ENCODE peak calls at places on chromosome 15, in eight cellular contexts. One of them, this sample, is unnamed.
A peak's percentile ranks its signal among the peaks of the same experiment; 100 is the strongest.

GRCh38 chr15:49558924-49559323 is 61.7 kb downstream of the FAM227B start:
- DNase-seq in fibroblast of pulmonary artery: peak; percentile 67
- DNase-seq in fibroblast of mammary gland: peak; percentile 7
- DNase-seq in neural progenitor cell: no peak
- DNase-seq in AG04450: no peak
- DNase-seq in upper lobe of right lung: no peak
- DNase-seq in Peyer's patch: no peak
- DNase-seq in left lung: no peak
- DNase-seq in this sample: peak; percentile 20

GRCh38 chr15:80801891-80802680 is 22.9 kb downstream of the CEMIP start:
- DNase-seq in fibroblast of pulmonary artery: peak; percentile 17
- DNase-seq in neural progenitor cell: no peak
- DNase-seq in upper lobe of right lung: no peak
- DNase-seq in Peyer's patch: peak; percentile 54
- DNase-seq in left lung: no peak
- DNase-seq in AG04450: no peak
- DNase-seq in fibroblast of mammary gland: peak; percentile 60
- DNase-seq in this sample: peak; percentile 55

GRCh38 chr15:81852826-81853225 is 193.0 kb downstream of the MEX3B start:
- DNase-seq in upper lobe of right lung: no peak
- DNase-seq in fibroblast of pulmonary artery: no peak
- DNase-seq in AG04450: no peak
- DNase-seq in neural progenitor cell: no peak
- DNase-seq in Peyer's patch: no peak
- DNase-seq in fibroblast of mammary gland: no peak
- DNase-seq in left lung: no peak
- DNase-seq in this sample: no peak

GRCh38 chr15:51982013-51982769 is 10.6 kb upstream of the LEO1 start:
- DNase-seq in upper lobe of right lung: no peak
- DNase-seq in AG04450: peak; percentile 54
- DNase-seq in fibroblast of pulmonary artery: peak; percentile 92
- DNase-seq in neural progenitor cell: no peak
- DNase-seq in fibroblast of mammary gland: peak; percentile 87
- DNase-seq in Peyer's patch: peak; percentile 51
- DNase-seq in left lung: no peak
- DNase-seq in this sample: peak; percentile 77

GRCh38 chr15:96340611-96341464 is 10.3 kb downstream of the NR2F2 start:
- DNase-seq in Peyer's patch: no peak
- DNase-seq in upper lobe of right lung: peak; percentile 79
- DNase-seq in neural progenitor cell: peak; percentile 90
- DNase-seq in left lung: no peak
- DNase-seq in AG04450: no peak
- DNase-seq in fibroblast of mammary gland: peak; percentile 73
- DNase-seq in fibroblast of pulmonary artery: peak; percentile 73
- DNase-seq in this sample: no peak

GRCh38 chr15:66763186-66764066 is 61.4 kb downstream of the SMAD6 start:
- DNase-seq in upper lobe of right lung: peak; percentile 96
- DNase-seq in Peyer's patch: peak; percentile 80
- DNase-seq in fibroblast of pulmonary artery: peak; percentile 75
- DNase-seq in neural progenitor cell: no peak
- DNase-seq in left lung: peak; percentile 90
- DNase-seq in fibroblast of mammary gland: no peak
- DNase-seq in AG04450: no peak
- DNase-seq in this sample: no peak

GRCh38 chr15:43517354-43518072 is at the start of gene MAP1A:
- DNase-seq in upper lobe of right lung: peak; percentile 64
- DNase-seq in neural progenitor cell: peak; percentile 74
- DNase-seq in fibroblast of pulmonary artery: peak; percentile 49
- DNase-seq in fibroblast of mammary gland: peak; percentile 54
- DNase-seq in left lung: no peak
- DNase-seq in AG04450: no peak
- DNase-seq in Peyer's patch: no peak
- DNase-seq in this sample: no peak

GRCh38 chr15:26889298-26889898 is 22.5 kb downstream of the GABRA5 start:
- DNase-seq in upper lobe of right lung: no peak
- DNase-seq in fibroblast of mammary gland: peak; percentile 78
- DNase-seq in Peyer's patch: no peak
- DNase-seq in neural progenitor cell: peak; percentile 74
- DNase-seq in fibroblast of pulmonary artery: peak; percentile 85
- DNase-seq in AG04450: peak; percentile 34
- DNase-seq in left lung: no peak
- DNase-seq in this sample: peak; percentile 79

GRCh38 chr15:88243895-88244787 is 12.4 kb downstream of the NTRK3 start:
- DNase-seq in neural progenitor cell: peak; percentile 56
- DNase-seq in upper lobe of right lung: no peak
- DNase-seq in Peyer's patch: no peak
- DNase-seq in fibroblast of pulmonary artery: peak; percentile 61
- DNase-seq in AG04450: no peak
- DNase-seq in fibroblast of mammary gland: peak; percentile 40
- DNase-seq in left lung: no peak
- DNase-seq in this sample: peak; percentile 38

GRCh38 chr15:63895787-63896218 is 62.1 kb upstream of the HERC1 start:
- DNase-seq in AG04450: no peak
- DNase-seq in left lung: no peak
- DNase-seq in fibroblast of pulmonary artery: no peak
- DNase-seq in neural progenitor cell: no peak
- DNase-seq in fibroblast of mammary gland: no peak
- DNase-seq in upper lobe of right lung: no peak
- DNase-seq in Peyer's patch: no peak
- DNase-seq in this sample: no peak

GRCh38 chr15:79349526-79349925 is 38.6 kb downstream of the TMED3 start:
- DNase-seq in upper lobe of right lung: no peak
- DNase-seq in fibroblast of mammary gland: no peak
- DNase-seq in Peyer's patch: no peak
- DNase-seq in fibroblast of pulmonary artery: no peak
- DNase-seq in left lung: no peak
- DNase-seq in AG04450: no peak
- DNase-seq in neural progenitor cell: no peak
- DNase-seq in this sample: no peak

GRCh38 chr15:25661898-25662297 is 201.2 kb downstream of the ATP10A start:
- DNase-seq in Peyer's patch: no peak
- DNase-seq in left lung: no peak
- DNase-seq in neural progenitor cell: no peak
- DNase-seq in fibroblast of mammary gland: no peak
- DNase-seq in upper lobe of right lung: no peak
- DNase-seq in AG04450: no peak
- DNase-seq in fibroblast of pulmonary artery: no peak
- DNase-seq in this sample: no peak
- TF ChIP-seq CTCF in Peyer's patch: no peak
- TF ChIP-seq CTCF in left lung: no peak
- TF ChIP-seq CTCF in neural progenitor cell: no peak
- TF ChIP-seq CTCF in fibroblast of mammary gland: no peak
- TF ChIP-seq CTCF in upper lobe of right lung: no peak
- TF ChIP-seq CTCF in AG04450: peak; percentile 15
- TF ChIP-seq CTCF in fibroblast of pulmonary artery: no peak
- TF ChIP-seq CTCF in this sample: peak; percentile 4

GRCh38 chr15:56916825-56917477 is 1.5 kb upstream of the TCF12 start:
- DNase-seq in Peyer's patch: no peak
- DNase-seq in fibroblast of mammary gland: peak; percentile 30
- DNase-seq in upper lobe of right lung: no peak
- DNase-seq in AG04450: no peak
- DNase-seq in neural progenitor cell: no peak
- DNase-seq in fibroblast of pulmonary artery: peak; percentile 22
- DNase-seq in left lung: no peak
- DNase-seq in this sample: no peak
- H3K4me3 ChIP-seq in Peyer's patch: peak overlapping the region; percentile 79
- H3K4me3 ChIP-seq in fibroblast of mammary gland: peak overlapping the region; percentile 89
- H3K4me3 ChIP-seq in upper lobe of right lung: peak overlapping the region; percentile 86
- H3K4me3 ChIP-seq in AG04450: peak overlapping the region; percentile 87
- H3K4me3 ChIP-seq in neural progenitor cell: peak overlapping the region; percentile 96
- H3K4me3 ChIP-seq in fibroblast of pulmonary artery: no peak overlapping the region
- H3K4me3 ChIP-seq in left lung: no peak overlapping the region
- H3K4me3 ChIP-seq in this sample: peak overlapping the region; percentile 87

GRCh38 chr15:99909914-99910313 is 176.7 kb upstream of the LYSMD4 start:
- DNase-seq in fibroblast of mammary gland: no peak
- DNase-seq in AG04450: no peak
- DNase-seq in upper lobe of right lung: no peak
- DNase-seq in fibroblast of pulmonary artery: no peak
- DNase-seq in left lung: no peak
- DNase-seq in neural progenitor cell: peak; percentile 35
- DNase-seq in Peyer's patch: no peak
- DNase-seq in this sample: no peak
- TF ChIP-seq CTCF in fibroblast of mammary gland: peak; percentile 3
- TF ChIP-seq CTCF in AG04450: peak; percentile 17
- TF ChIP-seq CTCF in upper lobe of right lung: peak; percentile 12
- TF ChIP-seq CTCF in fibroblast of pulmonary artery: peak; percentile 12
- TF ChIP-seq CTCF in left lung: no peak
- TF ChIP-seq CTCF in neural progenitor cell: peak; percentile 50
- TF ChIP-seq CTCF in Peyer's patch: no peak
- TF ChIP-seq CTCF in this sample: peak; percentile 25

DNA sequence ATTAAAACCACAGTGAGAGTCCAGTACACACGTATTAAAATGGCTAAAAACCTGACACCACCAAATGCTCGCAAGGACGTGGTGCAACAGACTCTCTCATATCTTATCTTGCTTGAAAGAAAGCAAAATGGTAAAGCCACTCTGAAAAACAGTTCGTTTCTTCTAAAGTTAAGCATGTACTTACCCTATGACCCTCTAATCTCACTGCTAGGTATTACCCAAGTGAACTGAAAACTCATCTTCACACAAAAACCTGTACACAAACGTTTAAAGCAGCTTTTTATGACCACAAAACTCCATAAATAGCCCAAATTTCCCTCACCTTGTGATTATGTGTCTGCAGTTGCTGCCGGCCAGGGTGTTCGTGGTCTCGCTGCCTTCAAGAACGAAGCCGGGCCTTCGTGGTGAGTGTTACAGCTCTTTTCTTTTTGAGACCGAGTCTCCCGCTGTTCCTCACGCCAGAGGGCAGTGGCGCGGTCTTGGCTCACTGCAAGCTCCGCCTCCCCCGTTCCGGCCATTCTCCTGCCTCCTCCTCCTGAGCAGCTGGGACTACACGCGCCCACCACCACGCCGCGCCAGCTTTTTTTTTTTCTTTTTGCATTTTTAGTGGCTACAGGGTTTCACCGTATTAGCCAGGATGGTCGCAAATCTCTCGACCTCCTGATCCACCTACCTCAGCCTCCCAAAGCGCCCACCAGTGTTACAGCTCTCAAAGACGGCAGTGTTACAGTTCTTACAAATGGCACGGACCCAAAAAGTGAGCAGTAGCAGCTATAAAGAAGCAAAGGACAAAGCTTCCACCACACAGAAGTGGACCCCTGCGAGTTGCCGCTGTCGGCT is 165.4 kb downstream of the TJP1 start:
- DNase-seq in upper lobe of right lung: no peak
- DNase-seq in AG04450: no peak
- DNase-seq in fibroblast of mammary gland: no peak
- DNase-seq in neural progenitor cell: peak; percentile 86
- DNase-seq in fibroblast of pulmonary artery: peak; percentile 36
- DNase-seq in left lung: no peak
- DNase-seq in Peyer's patch: no peak
- DNase-seq in this sample: no peak
- H3K4me3 ChIP-seq in upper lobe of right lung: no peak overlapping the region
- H3K4me3 ChIP-seq in AG04450: no peak overlapping the region
- H3K4me3 ChIP-seq in fibroblast of mammary gland: no peak overlapping the region
- H3K4me3 ChIP-seq in neural progenitor cell: no peak overlapping the region
- H3K4me3 ChIP-seq in fibroblast of pulmonary artery: no peak overlapping the region
- H3K4me3 ChIP-seq in left lung: no peak overlapping the region
- H3K4me3 ChIP-seq in Peyer's patch: no peak overlapping the region
- H3K4me3 ChIP-seq in this sample: no peak overlapping the region

GRCh38 chr15:93478922-93479321 is 389.9 kb upstream of the RGMA start:
- DNase-seq in fibroblast of pulmonary artery: no peak
- DNase-seq in fibroblast of mammary gland: no peak
- DNase-seq in left lung: no peak
- DNase-seq in AG04450: no peak
- DNase-seq in upper lobe of right lung: no peak
- DNase-seq in neural progenitor cell: no peak
- DNase-seq in Peyer's patch: no peak
- DNase-seq in this sample: no peak

GRCh38 chr15:93476491-93477176 is 387.6 kb upstream of the RGMA start:
- DNase-seq in fibroblast of mammary gland: no peak
- DNase-seq in fibroblast of pulmonary artery: no peak
- DNase-seq in neural progenitor cell: no peak
- DNase-seq in left lung: no peak
- DNase-seq in AG04450: no peak
- DNase-seq in Peyer's patch: no peak
- DNase-seq in upper lobe of right lung: no peak
- DNase-seq in this sample: peak; percentile 72

GRCh38 chr15:93479679-93480078 is 390.7 kb upstream of the RGMA start:
- DNase-seq in left lung: no peak
- DNase-seq in fibroblast of mammary gland: no peak
- DNase-seq in AG04450: no peak
- DNase-seq in Peyer's patch: no peak
- DNase-seq in upper lobe of right lung: no peak
- DNase-seq in neural progenitor cell: no peak
- DNase-seq in fibroblast of pulmonary artery: no peak
- DNase-seq in this sample: no peak

GRCh38 chr15:93477188-93477587 is 388.2 kb upstream of the RGMA start:
- DNase-seq in fibroblast of mammary gland: no peak
- DNase-seq in AG04450: no peak
- DNase-seq in Peyer's patch: no peak
- DNase-seq in fibroblast of pulmonary artery: no peak
- DNase-seq in upper lobe of right lung: no peak
- DNase-seq in neural progenitor cell: peak; percentile 90
- DNase-seq in left lung: no peak
- DNase-seq in this sample: peak; percentile 7

DNA sequence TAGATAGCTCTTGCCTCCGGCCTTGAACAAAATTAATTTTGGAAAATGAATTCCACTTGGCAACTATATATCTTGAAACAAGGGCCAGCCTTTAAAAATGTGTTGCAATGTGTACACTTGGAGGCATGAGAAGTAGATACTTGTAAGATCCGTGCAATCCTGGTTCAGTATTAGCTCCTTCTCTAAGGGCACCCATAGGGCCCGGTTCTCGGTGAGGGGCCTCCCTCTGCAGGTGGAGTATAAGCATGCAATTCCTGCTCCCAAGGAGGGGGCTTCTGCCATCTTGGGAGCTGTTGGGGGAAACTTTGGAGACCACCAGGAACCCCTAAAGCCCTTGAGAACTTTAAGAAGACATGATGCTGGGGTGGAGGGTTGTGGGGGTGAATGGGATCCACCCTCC is 388.7 kb upstream of the RGMA start:
- DNase-seq in fibroblast of mammary gland: no peak
- DNase-seq in AG04450: no peak
- DNase-seq in fibroblast of pulmonary artery: no peak
- DNase-seq in Peyer's patch: no peak
- DNase-seq in upper lobe of right lung: no peak
- DNase-seq in left lung: no peak
- DNase-seq in neural progenitor cell: peak; percentile 38
- DNase-seq in this sample: no peak
- TF ChIP-seq CTCF in fibroblast of mammary gland: no peak
- TF ChIP-seq CTCF in AG04450: no peak
- TF ChIP-seq CTCF in fibroblast of pulmonary artery: no peak
- TF ChIP-seq CTCF in Peyer's patch: no peak
- TF ChIP-seq CTCF in upper lobe of right lung: peak; percentile 25
- TF ChIP-seq CTCF in left lung: no peak
- TF ChIP-seq CTCF in neural progenitor cell: peak; percentile 16
- TF ChIP-seq CTCF in this sample: no peak

GRCh38 chr15:70533931-70534742 is 229.2 kb downstream of the UACA start:
- DNase-seq in upper lobe of right lung: no peak
- DNase-seq in left lung: no peak
- DNase-seq in neural progenitor cell: no peak
- DNase-seq in fibroblast of pulmonary artery: no peak
- DNase-seq in AG04450: no peak
- DNase-seq in fibroblast of mammary gland: no peak
- DNase-seq in Peyer's patch: no peak
- DNase-seq in this sample: no peak
- H3K4me3 ChIP-seq in upper lobe of right lung: no peak overlapping the region
- H3K4me3 ChIP-seq in left lung: no peak overlapping the region
- H3K4me3 ChIP-seq in neural progenitor cell: no peak overlapping the region
- H3K4me3 ChIP-seq in fibroblast of pulmonary artery: no peak overlapping the region
- H3K4me3 ChIP-seq in AG04450: no peak overlapping the region
- H3K4me3 ChIP-seq in fibroblast of mammary gland: no peak overlapping the region
- H3K4me3 ChIP-seq in Peyer's patch: no peak overlapping the region
- H3K4me3 ChIP-seq in this sample: no peak overlapping the region